ENCODE peak calls at places on chromosomes 3 and 15, in eight cellular contexts. S is stimulated activated CD4-positive, alpha-beta T cell treated with anti-CD3 and anti-CD28 coated beads, Interleukin-12 subunit alpha, Interleukin-12 subunit beta, amount 100 ng/mL, for 48 hours; F is stimulated activated naive B cell treated with anti-CD40 and anti-IgM and Interleukin-4, amounts not matched to agents 10 μg/mL and 1 μg/mL and 100 μg/mL, for 72 hours; A is cardiac fibroblast; B is IMR-90; L is activated CD4-positive, alpha-beta T cell treated with anti-CD3 and anti-CD28 coated beads, Interleukin-2, amount 50 U/mL, for 4 hours; V is iris pigment epithelial cell; R is germinal center. C is an unnamed sample.

GRCh38 chr3:87198774-87199173 is 28.3 kb upstream of the CHMP2B start:
- DNase-seq in S (no peak), F (no peak), A (no peak), B (no peak), L (no peak), V (no peak), R (no peak), C (no peak)

GRCh38 chr15:91965501-91966180 is 112.1 kb downstream of the SLCO3A1 start:
- DNase-seq in S (no peak), F (no peak), A (peak; percentile 73), B (peak; percentile 33), L (no peak), V (peak; percentile 17), R (no peak), C (no peak)

GRCh38 chr3:196260784-196261183 is 26.7 kb downstream of the PCYT1A start:
- DNase-seq in S (no peak), F (no peak), A (no peak), B (no peak), L (no peak), V (no peak), R (no peak), C (no peak)

GRCh38 chr3:173397161-173398110 is at the start of gene NLGN1:
- DNase-seq in S (no peak), F (no peak), A (peak; percentile 65), B (peak; percentile 72), L (no peak), V (peak; percentile 73), R (no peak), C (no peak)

GRCh38 chr15:46646476-46646875 is 1011.6 kb downstream of the SQOR start:
- DNase-seq in S (no peak), F (no peak), A (no peak), B (no peak), L (no peak), V (no peak), R (no peak), C (no peak)

GRCh38 chr15:42825599-42825998 is 88.7 kb upstream of the CDAN1 start:
- DNase-seq in S (no peak), F (no peak), A (no peak), B (no peak), L (no peak), V (no peak), R (no peak), C (no peak)

GRCh38 chr3:11907667-11908660 is 61.3 kb upstream of the TAMM41 start:
- DNase-seq in S (no peak), F (no peak), A (no peak), B (peak; percentile 13), L (no peak), V (peak; percentile 10), R (no peak), C (no peak)

GRCh38 chr3:39809181-39809994 is at the start of gene MYRIP:
- DNase-seq in S (no peak), F (no peak), A (no peak), B (no peak), L (no peak), V (peak; percentile 5), R (peak; percentile 93), C (no peak)

GRCh38 chr3:104941785-104942184 is 424.9 kb upstream of the ALCAM start:
- DNase-seq in S (no peak), F (no peak), A (no peak), B (no peak), L (no peak), V (no peak), R (no peak), C (no peak)

GRCh38 chr3:187963003-187963676 is 190.8 kb upstream of the LPP start:
- DNase-seq in S (no peak), F (no peak), A (no peak), B (no peak), L (no peak), V (no peak), R (no peak), C (no peak)

GRCh38 chr3:5002174-5002870 is 23.1 kb downstream of the BHLHE40 start:
- DNase-seq in S (peak; percentile 57), F (no peak), A (no peak), B (no peak), L (peak; percentile 52), V (no peak), R (no peak), C (no peak)

GRCh38 chr3:170909129-170909903 is 879 bp upstream of the EIF5A2 start:
- DNase-seq in S (no peak), F (no peak), A (peak; percentile 95), B (peak; percentile 97), L (no peak), V (peak; percentile 99), R (peak; percentile 2), C (peak; percentile 74)

GRCh38 chr3:8324727-8325126 is 176.9 kb upstream of the LMCD1 start:
- DNase-seq in S (peak; percentile 22), F (peak; percentile 6), A (peak; percentile 62), B (peak; percentile 27), L (peak; percentile 31), V (peak; percentile 54), R (peak; percentile 11), C (no peak)

GRCh38 chr3:73018298-73018697 is 21.7 kb downstream of the PPP4R2 start:
- DNase-seq in S (no peak), F (no peak), A (no peak), B (no peak), L (no peak), V (no peak), R (no peak), C (no peak)

GRCh38 chr3:18295171-18295920 is 129.8 kb downstream of the SATB1 start:
- DNase-seq in S (peak; percentile 5), F (peak; percentile 18), A (peak; percentile 81), B (peak; percentile 46), L (no peak), V (peak; percentile 48), R (peak; percentile 65), C (peak; percentile 19)

GRCh38 chr3:129827765-129828164 is 65.7 kb downstream of the TMCC1 start:
- DNase-seq in S (peak; percentile 6), F (peak; percentile 20), A (no peak), B (no peak), L (peak; percentile 5), V (no peak), R (peak; percentile 27), C (no peak)

GRCh38 chr15:42723068-42723467 is 13.9 kb downstream of the CDAN1 start:
- DNase-seq in S (no peak), F (no peak), A (peak; percentile 10), B (no peak), L (no peak), V (peak; percentile 12), R (no peak), C (no peak)

GRCh38 chr3:179148446-179149238 is 485 bp downstream of the PIK3CA start:
- DNase-seq in S (peak; percentile 43), F (peak; percentile 29), A (peak; percentile 51), B (peak; percentile 28), L (peak; percentile 67), V (peak; percentile 55), R (peak; percentile 39), C (no peak)

GRCh38 chr15:57340673-57341259 is 35.5 kb upstream of the CGNL1 start:
- DNase-seq in S (peak; percentile 7), F (no peak), A (peak; percentile 81), B (peak; percentile 65), L (peak; percentile 4), V (peak; percentile 60), R (peak; percentile 38), C (no peak)

GRCh38 chr3:186839874-186840641 is 2.5 kb upstream of the ADIPOQ start:
- DNase-seq in S (no peak), F (no peak), A (peak; percentile 16), B (no peak), L (no peak), V (peak; percentile 94), R (no peak), C (peak; percentile 55)

GRCh38 chr3:125644036-125645025 is 49.0 kb upstream of the OSBPL11 start:
- DNase-seq in S (no peak), F (no peak), A (peak; percentile 45), B (peak; percentile 8), L (no peak), V (peak; percentile 21), R (no peak), C (no peak)

C was measured in BJ.